ENCODE peak calls at places on chromosomes 5 and 9, in eight cellular contexts. One of them, this sample, is unnamed.

GRCh38 chr9:16509946-16510504 is 360.4 kb downstream of the BNC2 start:
- DNase-seq in H7: no peak
- DNase-seq in fibroblast of villous mesenchyme: peak; percentile 72
- DNase-seq in epithelial cell of esophagus: peak; percentile 35
- DNase-seq in tibial artery: no peak
- DNase-seq in colonic mucosa: no peak
- DNase-seq in lower leg skin: no peak
- DNase-seq in iPS DF 6.9: no peak
- DNase-seq in this sample: no peak

GRCh38 chr5:172146748-172147092 is 41.3 kb downstream of the STK10 start:
- DNase-seq in H7: no peak
- DNase-seq in fibroblast of villous mesenchyme: no peak
- DNase-seq in epithelial cell of esophagus: no peak
- DNase-seq in tibial artery: no peak
- DNase-seq in colonic mucosa: no peak
- DNase-seq in lower leg skin: no peak
- DNase-seq in iPS DF 6.9: no peak
- DNase-seq in this sample: no peak

GRCh38 chr9:106111039-106111740 is 416.8 kb downstream of the TMEM38B start:
- DNase-seq in H7: peak; percentile 3
- DNase-seq in fibroblast of villous mesenchyme: no peak
- DNase-seq in epithelial cell of esophagus: no peak
- DNase-seq in tibial artery: no peak
- DNase-seq in colonic mucosa: no peak
- DNase-seq in lower leg skin: no peak
- DNase-seq in iPS DF 6.9: no peak
- DNase-seq in this sample: no peak

GRCh38 chr5:54713923-54714581 is 196.5 kb downstream of the SNX18 start:
- DNase-seq in H7: no peak
- DNase-seq in fibroblast of villous mesenchyme: peak; percentile 73
- DNase-seq in epithelial cell of esophagus: no peak
- DNase-seq in tibial artery: no peak
- DNase-seq in colonic mucosa: no peak
- DNase-seq in lower leg skin: no peak
- DNase-seq in iPS DF 6.9: no peak
- DNase-seq in this sample: no peak

GRCh38 chr5:10648806-10649517 is 85.1 kb downstream of the ANKRD33B start:
- DNase-seq in H7: peak; percentile 33
- DNase-seq in fibroblast of villous mesenchyme: no peak
- DNase-seq in epithelial cell of esophagus: no peak
- DNase-seq in tibial artery: no peak
- DNase-seq in colonic mucosa: no peak
- DNase-seq in lower leg skin: no peak
- DNase-seq in iPS DF 6.9: no peak
- DNase-seq in this sample: no peak

GRCh38 chr5:139691275-139691629 is 43.1 kb downstream of the CXXC5 start:
- DNase-seq in H7: no peak
- DNase-seq in fibroblast of villous mesenchyme: no peak
- DNase-seq in epithelial cell of esophagus: no peak
- DNase-seq in tibial artery: no peak
- DNase-seq in colonic mucosa: no peak
- DNase-seq in lower leg skin: no peak
- DNase-seq in iPS DF 6.9: no peak
- DNase-seq in this sample: no peak

GRCh38 chr5:78985407-78986223 is 505 bp upstream of the ARSB start:
- DNase-seq in H7: peak; percentile 17
- DNase-seq in fibroblast of villous mesenchyme: peak; percentile 25
- DNase-seq in epithelial cell of esophagus: peak; percentile 38
- DNase-seq in tibial artery: peak; percentile 70
- DNase-seq in colonic mucosa: peak; percentile 57
- DNase-seq in lower leg skin: no peak
- DNase-seq in iPS DF 6.9: no peak
- DNase-seq in this sample: no peak

GRCh38 chr5:127699416-127699815 is 3.8 kb upstream of the CCDC192 start:
- DNase-seq in H7: no peak
- DNase-seq in fibroblast of villous mesenchyme: peak; percentile 54
- DNase-seq in epithelial cell of esophagus: no peak
- DNase-seq in tibial artery: no peak
- DNase-seq in colonic mucosa: no peak
- DNase-seq in lower leg skin: no peak
- DNase-seq in iPS DF 6.9: no peak
- DNase-seq in this sample: no peak

GRCh38 chr5:150298701-150299451 is 3.8 kb downstream of the ARSI start:
- DNase-seq in H7: no peak
- DNase-seq in fibroblast of villous mesenchyme: peak; percentile 99
- DNase-seq in epithelial cell of esophagus: peak; percentile 96
- DNase-seq in tibial artery: no peak
- DNase-seq in colonic mucosa: no peak
- DNase-seq in lower leg skin: peak; percentile 36
- DNase-seq in iPS DF 6.9: no peak
- DNase-seq in this sample: no peak

GRCh38 chr5:68565427-68565826 is 349.9 kb downstream of the PIK3R1 start:
- DNase-seq in H7: no peak
- DNase-seq in fibroblast of villous mesenchyme: no peak
- DNase-seq in epithelial cell of esophagus: no peak
- DNase-seq in tibial artery: no peak
- DNase-seq in colonic mucosa: no peak
- DNase-seq in lower leg skin: no peak
- DNase-seq in iPS DF 6.9: no peak
- DNase-seq in this sample: no peak

GRCh38 chr9:134055981-134056461 is 11.8 kb downstream of the BRD3 start:
- DNase-seq in H7: peak; percentile 60
- DNase-seq in fibroblast of villous mesenchyme: peak; percentile 47
- DNase-seq in epithelial cell of esophagus: peak; percentile 81
- DNase-seq in tibial artery: peak; percentile 91
- DNase-seq in colonic mucosa: peak; percentile 65
- DNase-seq in lower leg skin: peak; percentile 59
- DNase-seq in iPS DF 6.9: no peak
- DNase-seq in this sample: peak; percentile 90

GRCh38 chr9:8895498-8896224 is 1096.1 kb upstream of the DMAC1 start:
- DNase-seq in H7: peak; percentile 32
- DNase-seq in fibroblast of villous mesenchyme: peak; percentile 56
- DNase-seq in epithelial cell of esophagus: peak; percentile 52
- DNase-seq in tibial artery: no peak
- DNase-seq in colonic mucosa: no peak
- DNase-seq in lower leg skin: no peak
- DNase-seq in iPS DF 6.9: no peak
- DNase-seq in this sample: no peak

GRCh38 chr5:124948754-124949275 is 202.4 kb upstream of the ZNF608 start:
- DNase-seq in H7: no peak
- DNase-seq in fibroblast of villous mesenchyme: no peak
- DNase-seq in epithelial cell of esophagus: no peak
- DNase-seq in tibial artery: no peak
- DNase-seq in colonic mucosa: no peak
- DNase-seq in lower leg skin: no peak
- DNase-seq in iPS DF 6.9: no peak
- DNase-seq in this sample: no peak

GRCh38 chr9:64773491-64773931 is 511.5 kb downstream of the FOXD4L5 start:
- DNase-seq in H7: peak; percentile 54
- DNase-seq in fibroblast of villous mesenchyme: no peak
- DNase-seq in epithelial cell of esophagus: no peak
- DNase-seq in tibial artery: no peak
- DNase-seq in colonic mucosa: peak; percentile 18
- DNase-seq in lower leg skin: no peak
- DNase-seq in iPS DF 6.9: no peak
- DNase-seq in this sample: no peak

GRCh38 chr5:134438268-134438622 is 26.6 kb upstream of the CDKN2AIPNL start:
- DNase-seq in H7: no peak
- DNase-seq in fibroblast of villous mesenchyme: no peak
- DNase-seq in epithelial cell of esophagus: peak; percentile 71
- DNase-seq in tibial artery: no peak
- DNase-seq in colonic mucosa: no peak
- DNase-seq in lower leg skin: no peak
- DNase-seq in iPS DF 6.9: no peak
- DNase-seq in this sample: no peak

GRCh38 chr9:99253772-99254431 is 31.8 kb downstream of the SEC61B start:
- DNase-seq in H7: no peak
- DNase-seq in fibroblast of villous mesenchyme: no peak
- DNase-seq in epithelial cell of esophagus: peak; percentile 53
- DNase-seq in tibial artery: no peak
- DNase-seq in colonic mucosa: no peak
- DNase-seq in lower leg skin: no peak
- DNase-seq in iPS DF 6.9: no peak
- DNase-seq in this sample: no peak

GRCh38 chr5:177309351-177310191 is 2.1 kb downstream of the MXD3 start:
- DNase-seq in H7: peak; percentile 91
- DNase-seq in fibroblast of villous mesenchyme: peak; percentile 69
- DNase-seq in epithelial cell of esophagus: peak; percentile 84
- DNase-seq in tibial artery: peak; percentile 76
- DNase-seq in colonic mucosa: peak; percentile 78
- DNase-seq in lower leg skin: no peak
- DNase-seq in iPS DF 6.9: no peak
- DNase-seq in this sample: peak; percentile 90

GRCh38 chr5:119402081-119402480 is 46.3 kb downstream of the TNFAIP8 start:
- DNase-seq in H7: no peak
- DNase-seq in fibroblast of villous mesenchyme: no peak
- DNase-seq in epithelial cell of esophagus: no peak
- DNase-seq in tibial artery: no peak
- DNase-seq in colonic mucosa: no peak
- DNase-seq in lower leg skin: no peak
- DNase-seq in iPS DF 6.9: no peak
- DNase-seq in this sample: no peak

GRCh38 chr9:110340306-110340705 is 2.6 kb upstream of the TXNDC8 start:
- DNase-seq in H7: peak; percentile 8
- DNase-seq in fibroblast of villous mesenchyme: no peak
- DNase-seq in epithelial cell of esophagus: peak; percentile 26
- DNase-seq in tibial artery: no peak
- DNase-seq in colonic mucosa: no peak
- DNase-seq in lower leg skin: no peak
- DNase-seq in iPS DF 6.9: peak; percentile 7
- DNase-seq in this sample: no peak

GRCh38 chr9:68538200-68538599 is 2.5 kb downstream of the TMEM252 start:
- DNase-seq in H7: no peak
- DNase-seq in fibroblast of villous mesenchyme: no peak
- DNase-seq in epithelial cell of esophagus: no peak
- DNase-seq in tibial artery: peak; percentile 79
- DNase-seq in colonic mucosa: no peak
- DNase-seq in lower leg skin: no peak
- DNase-seq in iPS DF 6.9: no peak
- DNase-seq in this sample: no peak

GRCh38 chr5:71454913-71455312 is 538 bp upstream of the BDP1 start:
- DNase-seq in H7: no peak
- DNase-seq in fibroblast of villous mesenchyme: no peak
- DNase-seq in epithelial cell of esophagus: no peak
- DNase-seq in tibial artery: no peak
- DNase-seq in colonic mucosa: no peak
- DNase-seq in lower leg skin: no peak
- DNase-seq in iPS DF 6.9: no peak
- DNase-seq in this sample: no peak
- H3K4me3 ChIP-seq in H7: peak overlapping the region; percentile 84
- H3K4me3 ChIP-seq in fibroblast of villous mesenchyme: peak overlapping the region; percentile 98
- H3K4me3 ChIP-seq in epithelial cell of esophagus: peak overlapping the region; percentile 88
- H3K4me3 ChIP-seq in tibial artery: peak overlapping the region; percentile 89
- H3K4me3 ChIP-seq in colonic mucosa: peak overlapping the region; percentile 89
- H3K4me3 ChIP-seq in lower leg skin: no peak overlapping the region
- H3K4me3 ChIP-seq in iPS DF 6.9: no peak overlapping the region
- H3K4me3 ChIP-seq in this sample: peak overlapping the region; percentile 85

GRCh38 chr5:158039911-158040347 is 181.0 kb upstream of the CLINT1 start:
- DNase-seq in H7: no peak
- DNase-seq in fibroblast of villous mesenchyme: no peak
- DNase-seq in epithelial cell of esophagus: no peak
- DNase-seq in tibial artery: no peak
- DNase-seq in colonic mucosa: no peak
- DNase-seq in lower leg skin: no peak
- DNase-seq in iPS DF 6.9: no peak
- DNase-seq in this sample: no peak

DNA sequence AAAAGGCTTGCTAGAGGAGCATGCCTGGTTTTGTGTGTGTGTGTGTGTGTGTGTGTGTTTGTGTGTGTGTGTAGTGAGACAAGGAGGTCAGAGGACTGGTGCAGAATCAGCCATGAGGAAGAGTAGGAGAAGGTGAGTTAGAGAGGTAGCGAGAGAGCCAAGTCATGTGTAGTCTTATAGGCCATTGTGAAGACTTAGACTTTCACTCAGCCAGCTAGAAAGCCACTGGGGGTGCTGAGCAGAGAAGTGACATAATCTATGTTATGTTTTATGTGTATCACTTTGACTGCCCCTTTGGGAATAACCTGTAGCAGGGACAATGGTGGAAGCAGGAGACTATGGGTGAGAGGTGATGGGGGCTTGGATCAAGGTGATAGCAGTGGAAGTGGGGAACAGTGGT is 180.5 kb upstream of the CLINT1 start:
- DNase-seq in H7: no peak
- DNase-seq in fibroblast of villous mesenchyme: no peak
- DNase-seq in epithelial cell of esophagus: no peak
- DNase-seq in tibial artery: no peak
- DNase-seq in colonic mucosa: no peak
- DNase-seq in lower leg skin: no peak
- DNase-seq in iPS DF 6.9: no peak
- DNase-seq in this sample: no peak
- H3K4me3 ChIP-seq in H7: no peak overlapping the region
- H3K4me3 ChIP-seq in fibroblast of villous mesenchyme: no peak overlapping the region
- H3K4me3 ChIP-seq in epithelial cell of esophagus: no peak overlapping the region
- H3K4me3 ChIP-seq in tibial artery: no peak overlapping the region
- H3K4me3 ChIP-seq in colonic mucosa: no peak overlapping the region
- H3K4me3 ChIP-seq in lower leg skin: no peak overlapping the region
- H3K4me3 ChIP-seq in iPS DF 6.9: no peak overlapping the region
- H3K4me3 ChIP-seq in this sample: no peak overlapping the region

GRCh38 chr9:136318769-136319241 is 8.5 kb upstream of the GPSM1 start:
- DNase-seq in H7: no peak
- DNase-seq in fibroblast of villous mesenchyme: no peak
- DNase-seq in epithelial cell of esophagus: no peak
- DNase-seq in tibial artery: no peak
- DNase-seq in colonic mucosa: no peak
- DNase-seq in lower leg skin: no peak
- DNase-seq in iPS DF 6.9: no peak
- DNase-seq in this sample: no peak
- H3K4me3 ChIP-seq in H7: no peak overlapping the region
- H3K4me3 ChIP-seq in fibroblast of villous mesenchyme: no peak overlapping the region
- H3K4me3 ChIP-seq in epithelial cell of esophagus: no peak overlapping the region
- H3K4me3 ChIP-seq in tibial artery: no peak overlapping the region
- H3K4me3 ChIP-seq in colonic mucosa: no peak overlapping the region
- H3K4me3 ChIP-seq in lower leg skin: no peak overlapping the region
- H3K4me3 ChIP-seq in iPS DF 6.9: no peak overlapping the region
- H3K4me3 ChIP-seq in this sample: no peak overlapping the region

GRCh38 chr9:127917603-127918002 is 762 bp upstream of the ST6GALNAC4 start:
- DNase-seq in H7: no peak
- DNase-seq in fibroblast of villous mesenchyme: no peak
- DNase-seq in epithelial cell of esophagus: no peak
- DNase-seq in tibial artery: no peak
- DNase-seq in colonic mucosa: no peak
- DNase-seq in lower leg skin: no peak
- DNase-seq in iPS DF 6.9: no peak
- DNase-seq in this sample: no peak
- H3K4me3 ChIP-seq in H7: no peak overlapping the region
- H3K4me3 ChIP-seq in fibroblast of villous mesenchyme: no peak overlapping the region
- H3K4me3 ChIP-seq in epithelial cell of esophagus: no peak overlapping the region
- H3K4me3 ChIP-seq in tibial artery: no peak overlapping the region
- H3K4me3 ChIP-seq in colonic mucosa: no peak overlapping the region
- H3K4me3 ChIP-seq in lower leg skin: no peak overlapping the region
- H3K4me3 ChIP-seq in iPS DF 6.9: no peak overlapping the region
- H3K4me3 ChIP-seq in this sample: peak overlapping the region; percentile 78

GRCh38 chr9:123997665-123998277 is 13.8 kb upstream of the LHX2 start:
- DNase-seq in H7: peak; percentile 77
- DNase-seq in fibroblast of villous mesenchyme: no peak
- DNase-seq in epithelial cell of esophagus: peak; percentile 80
- DNase-seq in tibial artery: peak; percentile 69
- DNase-seq in colonic mucosa: peak; percentile 49
- DNase-seq in lower leg skin: peak; percentile 31
- DNase-seq in iPS DF 6.9: no peak
- DNase-seq in this sample: peak; percentile 87
- H3K4me3 ChIP-seq in H7: no peak overlapping the region
- H3K4me3 ChIP-seq in fibroblast of villous mesenchyme: no peak overlapping the region
- H3K4me3 ChIP-seq in epithelial cell of esophagus: no peak overlapping the region
- H3K4me3 ChIP-seq in tibial artery: no peak overlapping the region
- H3K4me3 ChIP-seq in colonic mucosa: no peak overlapping the region
- H3K4me3 ChIP-seq in lower leg skin: no peak overlapping the region
- H3K4me3 ChIP-seq in iPS DF 6.9: no peak overlapping the region
- H3K4me3 ChIP-seq in this sample: no peak overlapping the region

This sample was measured in left lung.